ENCODE peak calls at places on chromosomes 5 and 9, in five cellular contexts. T is coronary artery, N is body of pancreas, B is tibial artery, I is fibroblast of pulmonary artery. R is an unnamed sample.

GRCh38 chr9:98580956-98581355 is 127.8 kb downstream of the GABBR2 start:
- DNase-seq in I (no peak), B (no peak), T (no peak), N (no peak), R (no peak)

GRCh38 chr5:120599576-120599975 is 135.5 kb downstream of the PRR16 start:
- DNase-seq in T (no peak), B (no peak), I (peak; percentile 63), N (peak; percentile 78), R (no peak)

GRCh38 chr5:36373527-36374086 is 71.9 kb upstream of the RANBP3L start:
- DNase-seq in B (peak; percentile 93), N (peak; percentile 47), T (no peak), I (peak; percentile 88), R (peak; percentile 93)

GRCh38 chr9:23811633-23812032 is 14.4 kb downstream of the ELAVL2 start:
- DNase-seq in B (no peak), N (no peak), T (no peak), I (no peak), R (no peak)

GRCh38 chr5:77360381-77360780 is 131.7 kb downstream of the WDR41 start:
- DNase-seq in N (peak; percentile 10), T (no peak), I (no peak), B (no peak), R (no peak)

GRCh38 chr5:37717613-37718431 is 122.0 kb downstream of the GDNF start:
- DNase-seq in T (no peak), B (no peak), I (peak; percentile 94), N (peak; percentile 77), R (no peak)

GRCh38 chr9:111597852-111598729 is 1.4 kb downstream of the PTGR1 start:
- DNase-seq in I (peak; percentile 78), T (peak; percentile 78), N (peak; percentile 79), B (peak; percentile 60), R (no peak)

GRCh38 chr9:78131969-78132687 is 100.5 kb upstream of the GNAQ start:
- DNase-seq in B (no peak), I (peak; percentile 10), N (no peak), T (no peak), R (no peak)

GRCh38 chr5:132204330-132204729 is 23.3 kb downstream of the P4HA2 start:
- DNase-seq in T (no peak), I (no peak), N (no peak), B (no peak), R (no peak)

GRCh38 chr5:40383719-40384651 is 295.7 kb upstream of the PTGER4 start:
- DNase-seq in B (no peak), N (no peak), T (no peak), I (peak; percentile 64), R (no peak)

GRCh38 chr9:116877072-116877471 is 190.0 kb downstream of the TRIM32 start:
- DNase-seq in N (no peak), I (no peak), B (no peak), T (no peak), R (no peak)

GRCh38 chr5:75395277-75395676 is 58.3 kb downstream of the HMGCR start:
- DNase-seq in T (no peak), N (no peak), I (no peak), B (no peak), R (no peak)

GRCh38 chr5:60463179-60463868 is 236.6 kb downstream of the DEPDC1B start:
- DNase-seq in B (no peak), T (no peak), N (no peak), I (peak; percentile 28), R (no peak)

GRCh38 chr5:60455589-60455988 is 244.4 kb downstream of the DEPDC1B start:
- DNase-seq in N (no peak), B (no peak), T (no peak), I (no peak), R (no peak)

GRCh38 chr5:60457256-60457655 is 242.7 kb downstream of the DEPDC1B start:
- DNase-seq in N (no peak), T (no peak), B (no peak), I (no peak), R (no peak)

GRCh38 chr5:60453186-60453976 is 246.6 kb downstream of the DEPDC1B start:
- DNase-seq in T (no peak), I (no peak), N (no peak), B (no peak), R (no peak)

DNA sequence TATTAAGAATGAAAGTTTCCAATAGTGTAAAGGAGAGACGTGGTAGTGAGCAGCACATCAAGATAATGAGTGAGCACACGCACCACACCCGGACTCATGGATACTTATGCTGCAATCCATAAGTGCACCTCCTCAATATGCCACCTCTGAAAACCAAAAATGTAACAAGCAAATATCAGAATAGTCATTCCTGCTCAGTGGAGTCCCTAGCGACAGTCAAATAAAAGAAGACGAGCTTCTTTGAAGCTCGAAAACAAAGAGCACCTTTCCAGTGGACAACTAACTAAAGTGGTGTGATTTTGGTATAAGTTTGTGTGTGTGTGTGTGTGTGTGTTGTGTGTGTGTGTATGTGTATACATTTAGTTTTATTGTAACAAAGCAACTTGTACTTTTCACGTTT is 241.3 kb downstream of the DEPDC1B start:
- DNase-seq in T (no peak), N (no peak), I (no peak), B (no peak), R (no peak)
- TF ChIP-seq CTCF in T (no peak), N (no peak), I (no peak), B (no peak), R (no peak)

DNA sequence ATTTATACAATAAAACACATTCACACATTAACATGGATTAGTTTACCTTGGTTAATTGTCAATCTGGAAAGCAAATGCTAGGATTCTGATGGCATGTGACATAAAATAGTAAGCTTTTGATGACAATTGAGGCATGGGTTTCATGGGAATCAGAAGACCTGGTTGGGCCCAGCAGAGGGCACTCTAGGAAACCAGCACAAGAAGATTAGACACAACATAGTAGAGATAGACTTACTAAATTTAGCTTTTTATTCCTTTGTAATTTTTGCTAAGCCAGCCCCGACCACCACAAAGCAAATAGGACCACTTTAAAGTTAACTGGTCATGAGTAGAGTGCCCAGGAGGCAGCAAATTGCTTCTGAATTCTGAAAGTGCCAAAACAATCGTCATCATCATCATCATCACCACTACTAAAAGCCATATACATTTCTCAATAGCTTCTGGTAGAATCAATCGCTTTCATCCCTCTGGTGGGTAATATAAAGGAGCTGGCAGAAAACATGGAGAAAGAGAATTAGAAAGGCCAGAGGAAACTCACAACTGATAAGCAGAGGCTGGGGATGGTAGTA is 163.2 kb downstream of the ARRDC3 start:
- DNase-seq in I (peak; percentile 74), N (peak; percentile 21), T (no peak), B (no peak), R (no peak)
- TF ChIP-seq CTCF in I (peak; percentile 48), N (no peak), T (no peak), B (no peak), R (no peak)

DNA sequence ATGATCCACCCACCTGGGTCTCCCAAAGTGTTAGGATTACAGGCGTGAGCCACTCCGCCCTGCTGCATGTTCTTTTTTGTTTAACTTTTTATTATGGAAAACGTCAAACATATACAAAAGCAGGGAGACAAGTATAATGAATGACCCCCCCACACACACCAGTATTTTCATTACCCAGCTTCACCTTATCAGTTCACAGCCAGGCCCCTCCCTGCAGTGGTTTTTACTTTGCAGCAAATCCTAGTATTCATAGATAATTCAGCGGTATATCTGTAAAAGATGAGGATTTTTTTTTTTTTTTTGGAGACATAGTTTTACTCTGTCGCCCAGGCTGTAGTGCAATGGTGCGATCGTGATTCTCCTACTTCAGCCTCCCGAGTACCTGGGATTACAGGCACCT is 2.3 kb downstream of the POMT1 start:
- DNase-seq in N (no peak), B (no peak), I (no peak), T (no peak), R (no peak)
- TF ChIP-seq CTCF in N (no peak), B (no peak), I (no peak), T (no peak), R (no peak)

GRCh38 chr5:170479484-170479883 is 24.3 kb upstream of the KCNIP1 start:
- DNase-seq in I (no peak), N (peak; percentile 38), T (no peak), B (no peak), R (no peak)
- TF ChIP-seq CTCF in I (no peak), N (no peak), T (no peak), B (no peak), R (no peak)

R was measured in CD14-positive monocyte.